ENCODE peak calls at places on chromosomes 5 and 9, in six cellular contexts. S is HCT116, J is K562, M is A549, D is WTC11, U is HepG2. B is an unnamed sample.

GRCh38 chr9:113474372-113474771 is 10.8 kb downstream of the RGS3 start:
- DNase-seq in S (no peak), J (no peak), M (no peak), D (no peak), U (no peak), B (no peak)

GRCh38 chr5:76692651-76693050 is 23.3 kb upstream of the F2R start:
- DNase-seq in S (no peak), J (no peak), M (no peak), D (no peak), U (no peak), B (no peak)

GRCh38 chr5:139649082-139649991 is 1.2 kb downstream of the CXXC5 start:
- DNase-seq in S (no peak), J (peak; percentile 54), M (no peak), D (peak; percentile 83), U (no peak), B (no peak)

GRCh38 chr9:6214903-6215302 is 704 bp upstream of the IL33 start:
- DNase-seq in S (no peak), J (no peak), M (no peak), D (no peak), U (no peak), B (peak; percentile 79)

GRCh38 chr5:147472669-147473131 is 37.2 kb downstream of the DPYSL3 start:
- DNase-seq in S (no peak), J (no peak), M (no peak), D (no peak), U (no peak), B (no peak)

GRCh38 chr5:101517795-101518194 is 614.7 kb upstream of the ST8SIA4 start:
- DNase-seq in S (no peak), J (no peak), M (no peak), D (no peak), U (no peak), B (no peak)

GRCh38 chr5:142235870-142236672 is 88.8 kb downstream of the SPRY4 start:
- DNase-seq in S (no peak), J (no peak), M (no peak), D (peak; percentile 25), U (no peak), B (no peak)

GRCh38 chr9:93809204-93809940 is 145.8 kb downstream of the BARX1 start:
- DNase-seq in S (no peak), J (no peak), M (no peak), D (no peak), U (no peak), B (no peak)

GRCh38 chr5:41968153-41968723 is 43.2 kb downstream of the FBXO4 start:
- DNase-seq in S (no peak), J (peak; percentile 20), M (no peak), D (no peak), U (no peak), B (no peak)

GRCh38 chr9:83633260-83633659 is 10.3 kb downstream of the IDNK start:
- DNase-seq in S (no peak), J (no peak), M (no peak), D (no peak), U (no peak), B (no peak)

GRCh38 chr9:38680827-38681226 is 39.1 kb downstream of the FAM240B start:
- DNase-seq in S (no peak), J (no peak), M (no peak), D (no peak), U (no peak), B (no peak)

GRCh38 chr9:89853931-89854330 is 249.1 kb downstream of the GADD45G start:
- DNase-seq in S (no peak), J (no peak), M (no peak), D (no peak), U (no peak), B (no peak)

GRCh38 chr9:84554069-84554659 is 115.4 kb upstream of the NTRK2 start:
- DNase-seq in S (no peak), J (no peak), M (no peak), D (no peak), U (no peak), B (no peak)

GRCh38 chr5:52776116-52776515 is 11.6 kb upstream of the ITGA1 start:
- DNase-seq in S (no peak), J (no peak), M (no peak), D (no peak), U (no peak), B (no peak)

GRCh38 chr9:86396412-86396811 is 42.2 kb upstream of the TUT7 start:
- DNase-seq in S (no peak), J (no peak), M (no peak), D (no peak), U (peak; percentile 54), B (no peak)

GRCh38 chr9:88355166-88355565 is 33.1 kb upstream of the SPIN1 start:
- DNase-seq in S (peak; percentile 59), J (no peak), M (no peak), D (no peak), U (no peak), B (no peak)

GRCh38 chr9:37550781-37551180 is 25.4 kb downstream of the FBXO10 start:
- DNase-seq in S (no peak), J (no peak), M (no peak), D (no peak), U (no peak), B (no peak)

GRCh38 chr5:32067774-32068173 is 106.3 kb downstream of the GOLPH3 start:
- DNase-seq in S (no peak), J (no peak), M (no peak), D (no peak), U (no peak), B (no peak)

GRCh38 chr5:39198080-39198479 is 21.3 kb downstream of the FYB1 start:
- DNase-seq in S (peak; percentile 29), J (no peak), M (peak; percentile 84), D (no peak), U (peak; percentile 79), B (no peak)

GRCh38 chr5:74392698-74393431 is 247.7 kb downstream of the ENC1 start:
- DNase-seq in S (no peak), J (no peak), M (no peak), D (no peak), U (no peak), B (peak; percentile 41)

GRCh38 chr5:143693691-143694252 is 118.2 kb upstream of the HMHB1 start:
- DNase-seq in S (no peak), J (no peak), M (no peak), D (no peak), U (no peak), B (peak; percentile 48)

GRCh38 chr9:114033397-114034103 is 44.5 kb downstream of the AMBP start:
- DNase-seq in S (no peak), J (peak; percentile 45), M (peak; percentile 13), D (peak; percentile 72), U (peak; percentile 13), B (peak; percentile 19)

GRCh38 chr5:115471674-115472073 is 72.9 kb downstream of the FEM1C start:
- DNase-seq in S (no peak), J (no peak), M (no peak), D (no peak), U (no peak), B (no peak)

GRCh38 chr9:69822091-69822750 is 1.6 kb downstream of the CFAP95 start:
- DNase-seq in S (no peak), J (peak; percentile 10), M (peak; percentile 10), D (no peak), U (no peak), B (no peak)
- TF ChIP-seq MAX in S (no peak), J (no peak), M (no peak), D (no peak), U (no peak), B (no peak)

DNA sequence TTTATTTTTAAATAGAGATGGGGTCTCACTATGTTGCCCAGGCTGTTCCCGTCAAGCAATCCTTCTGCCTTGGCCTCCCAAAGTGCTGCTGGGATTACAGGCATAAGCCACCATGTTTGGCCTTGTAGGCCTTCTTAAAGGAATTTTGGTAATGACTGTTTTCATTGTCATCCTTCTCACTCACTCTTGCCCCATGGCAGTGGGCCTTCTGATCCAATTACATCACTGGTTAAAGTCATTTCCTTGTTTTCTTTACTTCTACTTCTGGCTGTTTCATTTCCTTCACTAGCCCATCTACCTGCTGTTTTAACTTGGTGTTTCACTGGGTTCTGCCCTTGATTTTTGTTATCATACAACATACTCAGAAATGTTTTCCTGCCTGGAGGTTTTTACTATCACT is 20.1 kb upstream of the NIM1K start:
- DNase-seq in S (no peak), J (no peak), M (no peak), D (no peak), U (no peak), B (peak; percentile 15)
- TF ChIP-seq MAX in S (no peak), J (no peak), M (no peak), D (no peak), U (no peak), B (no peak)

GRCh38 chr5:178368716-178369300 is 136.2 kb upstream of the PHYKPL start:
- DNase-seq in S (no peak), J (no peak), M (no peak), D (no peak), U (no peak), B (no peak)

GRCh38 chr5:178365501-178366440 is 133.2 kb upstream of the PHYKPL start:
- DNase-seq in S (no peak), J (no peak), M (no peak), D (no peak), U (no peak), B (no peak)

GRCh38 chr5:178370102-178370501 is 137.5 kb upstream of the PHYKPL start:
- DNase-seq in S (no peak), J (no peak), M (no peak), D (no peak), U (no peak), B (no peak)

GRCh38 chr5:178367351-178368120 is 134.9 kb upstream of the PHYKPL start:
- DNase-seq in S (no peak), J (no peak), M (no peak), D (no peak), U (no peak), B (no peak)

DNA sequence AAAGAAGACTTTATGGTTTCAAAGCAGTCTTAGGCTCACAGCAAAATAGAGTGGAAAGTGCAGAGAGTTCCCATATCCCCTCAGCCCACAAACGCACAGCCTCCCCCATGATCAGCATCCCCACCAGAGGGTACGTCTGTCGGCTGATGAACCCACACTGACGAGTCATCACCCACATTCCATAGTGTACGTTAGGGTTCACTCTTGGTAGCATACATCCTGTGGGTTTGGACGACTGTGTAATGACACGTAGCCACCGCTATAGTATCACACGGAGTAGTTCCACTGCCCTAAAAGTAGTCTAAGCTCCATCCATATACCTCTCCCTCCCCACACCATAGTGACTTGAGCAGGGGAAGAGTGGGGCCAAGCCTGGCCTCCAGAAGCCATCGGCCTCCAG is 135.7 kb upstream of the PHYKPL start:
- DNase-seq in S (no peak), J (no peak), M (no peak), D (no peak), U (no peak), B (no peak)
- TF ChIP-seq MAX in S (no peak), J (no peak), M (no peak), D (no peak), U (no peak), B (no peak)

GRCh38 chr5:6593148-6594016 is 39.5 kb downstream of the NSUN2 start:
- DNase-seq in S (no peak), J (no peak), M (no peak), D (no peak), U (no peak), B (no peak)

GRCh38 chr5:6591671-6592288 is 41.1 kb downstream of the NSUN2 start:
- DNase-seq in S (no peak), J (no peak), M (no peak), D (no peak), U (no peak), B (no peak)

GRCh38 chr5:6594066-6594465 is 38.8 kb downstream of the NSUN2 start:
- DNase-seq in S (no peak), J (no peak), M (no peak), D (no peak), U (no peak), B (no peak)

GRCh38 chr5:6590581-6590980 is 42.3 kb downstream of the NSUN2 start:
- DNase-seq in S (no peak), J (no peak), M (no peak), D (no peak), U (no peak), B (no peak)

GRCh38 chr5:6592611-6593010 is 40.2 kb downstream of the NSUN2 start:
- DNase-seq in S (no peak), J (no peak), M (no peak), D (no peak), U (no peak), B (no peak)
- TF ChIP-seq MAX in S (no peak), J (no peak), M (no peak), D (no peak), U (no peak), B (no peak)